ENCODE peak calls at places on chromosomes 7 and 10, in four cellular contexts. One of them, this sample, is unnamed.

GRCh38 chr10:124647421-124648130 is 96.6 kb downstream of the FAM53B start:
- DNase-seq in brain microvascular endothelial cell: peak; percentile 28
- DNase-seq in breast epithelium: no peak
- DNase-seq in coronary artery: no peak
- DNase-seq in this sample: peak; percentile 85

GRCh38 chr10:613661-614340 is 75.7 kb downstream of the DIP2C start:
- DNase-seq in brain microvascular endothelial cell: no peak
- DNase-seq in breast epithelium: no peak
- DNase-seq in coronary artery: no peak
- DNase-seq in this sample: no peak

GRCh38 chr10:101961591-101962498 is 94.1 kb downstream of the ARMH3 start:
- DNase-seq in brain microvascular endothelial cell: peak; percentile 33
- DNase-seq in breast epithelium: no peak
- DNase-seq in coronary artery: no peak
- DNase-seq in this sample: no peak

GRCh38 chr7:30028749-30029635 is 780 bp downstream of the PLEKHA8 start:
- DNase-seq in brain microvascular endothelial cell: peak; percentile 31
- DNase-seq in breast epithelium: peak; percentile 23
- DNase-seq in coronary artery: peak; percentile 85
- DNase-seq in this sample: peak; percentile 82

GRCh38 chr7:3537210-3537875 is 236.3 kb downstream of the SDK1 start:
- DNase-seq in brain microvascular endothelial cell: peak; percentile 66
- DNase-seq in breast epithelium: no peak
- DNase-seq in coronary artery: no peak
- DNase-seq in this sample: no peak

GRCh38 chr10:55822096-55822495 is 539.0 kb downstream of the ZWINT start:
- DNase-seq in brain microvascular endothelial cell: no peak
- DNase-seq in breast epithelium: no peak
- DNase-seq in coronary artery: no peak
- DNase-seq in this sample: no peak

GRCh38 chr10:87841215-87841614 is 22.1 kb downstream of the KLLN start:
- DNase-seq in brain microvascular endothelial cell: no peak
- DNase-seq in breast epithelium: no peak
- DNase-seq in coronary artery: no peak
- DNase-seq in this sample: no peak

GRCh38 chr7:15309891-15310290 is 251.9 kb downstream of the AGMO start:
- DNase-seq in brain microvascular endothelial cell: peak; percentile 46
- DNase-seq in breast epithelium: no peak
- DNase-seq in coronary artery: no peak
- DNase-seq in this sample: no peak

GRCh38 chr7:77427996-77428603 is 12.0 kb upstream of the GSAP start:
- DNase-seq in brain microvascular endothelial cell: peak; percentile 63
- DNase-seq in breast epithelium: no peak
- DNase-seq in coronary artery: no peak
- DNase-seq in this sample: no peak

GRCh38 chr10:88117869-88118632 is 254.6 kb downstream of the PTEN start:
- DNase-seq in brain microvascular endothelial cell: no peak
- DNase-seq in breast epithelium: no peak
- DNase-seq in coronary artery: no peak
- DNase-seq in this sample: no peak

GRCh38 chr7:103656221-103656620 is 210.2 kb upstream of the SLC26A5 start:
- DNase-seq in brain microvascular endothelial cell: no peak
- DNase-seq in breast epithelium: no peak
- DNase-seq in coronary artery: no peak
- DNase-seq in this sample: no peak

GRCh38 chr7:2471396-2471795 is 4.8 kb downstream of the GRIFIN start:
- DNase-seq in brain microvascular endothelial cell: no peak
- DNase-seq in breast epithelium: no peak
- DNase-seq in coronary artery: peak; percentile 69
- DNase-seq in this sample: no peak

GRCh38 chr10:71659739-71660136 is 59.8 kb downstream of the C10orf105 start:
- DNase-seq in brain microvascular endothelial cell: no peak
- DNase-seq in breast epithelium: no peak
- DNase-seq in coronary artery: no peak
- DNase-seq in this sample: no peak

GRCh38 chr7:44515595-44516268 is 25.3 kb upstream of the NUDCD3 start:
- DNase-seq in brain microvascular endothelial cell: no peak
- DNase-seq in breast epithelium: no peak
- DNase-seq in coronary artery: no peak
- DNase-seq in this sample: no peak

GRCh38 chr10:128625926-128626325 is 499.7 kb upstream of the MKI67 start:
- DNase-seq in brain microvascular endothelial cell: no peak
- DNase-seq in breast epithelium: no peak
- DNase-seq in coronary artery: no peak
- DNase-seq in this sample: no peak

GRCh38 chr10:110568055-110568735 is 700 bp downstream of the SMC3 start:
- DNase-seq in brain microvascular endothelial cell: no peak
- DNase-seq in breast epithelium: no peak
- DNase-seq in coronary artery: peak; percentile 73
- DNase-seq in this sample: peak; percentile 81

DNA sequence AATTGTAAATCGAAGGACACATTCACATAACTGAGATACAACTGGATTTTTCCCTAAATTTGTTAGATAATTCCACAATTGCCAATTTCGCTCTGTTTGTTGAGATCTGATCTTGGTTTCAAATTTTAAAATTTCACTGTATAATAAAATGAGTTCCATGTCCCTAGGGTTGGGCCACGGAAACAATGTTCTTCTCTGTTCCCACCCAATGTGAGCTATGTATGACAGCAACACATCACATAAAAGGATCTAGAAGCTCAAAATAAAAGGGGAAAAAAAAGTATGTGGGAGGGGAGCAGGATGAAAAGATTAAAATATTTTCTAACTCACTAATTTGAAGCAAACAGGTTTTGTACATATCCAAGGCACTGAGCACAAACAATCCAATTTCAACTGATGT is 287.8 kb upstream of the MKLN1 start:
- DNase-seq in brain microvascular endothelial cell: no peak
- DNase-seq in breast epithelium: no peak
- DNase-seq in coronary artery: no peak
- DNase-seq in this sample: no peak
- H3K27ac ChIP-seq in brain microvascular endothelial cell: no peak overlapping the region
- H3K27ac ChIP-seq in breast epithelium: peak overlapping the region; percentile 59
- H3K27ac ChIP-seq in coronary artery: peak overlapping the region; percentile 15
- H3K27ac ChIP-seq in this sample: peak overlapping the region; percentile 31

GRCh38 chr10:104608076-104608828 is 32.8 kb upstream of the SORCS3 start:
- DNase-seq in brain microvascular endothelial cell: no peak
- DNase-seq in breast epithelium: no peak
- DNase-seq in coronary artery: no peak
- DNase-seq in this sample: no peak

GRCh38 chr10:104614245-104614831 is 26.8 kb upstream of the SORCS3 start:
- DNase-seq in brain microvascular endothelial cell: peak; percentile 38
- DNase-seq in breast epithelium: no peak
- DNase-seq in coronary artery: no peak
- DNase-seq in this sample: no peak

GRCh38 chr10:104617831-104618230 is 23.3 kb upstream of the SORCS3 start:
- DNase-seq in brain microvascular endothelial cell: no peak
- DNase-seq in breast epithelium: no peak
- DNase-seq in coronary artery: no peak
- DNase-seq in this sample: no peak

GRCh38 chr10:104612577-104613205 is 28.4 kb upstream of the SORCS3 start:
- DNase-seq in brain microvascular endothelial cell: no peak
- DNase-seq in breast epithelium: no peak
- DNase-seq in coronary artery: no peak
- DNase-seq in this sample: no peak
- TF ChIP-seq CTCF in brain microvascular endothelial cell: no peak
- TF ChIP-seq CTCF in breast epithelium: no peak
- TF ChIP-seq CTCF in coronary artery: no peak
- TF ChIP-seq CTCF in this sample: no peak

GRCh38 chr10:15451137-15452094 is 80.3 kb upstream of the FAM171A1 start:
- DNase-seq in brain microvascular endothelial cell: no peak
- DNase-seq in breast epithelium: no peak
- DNase-seq in coronary artery: no peak
- DNase-seq in this sample: no peak
- H3K27ac ChIP-seq in brain microvascular endothelial cell: no peak overlapping the region
- H3K27ac ChIP-seq in breast epithelium: no peak overlapping the region
- H3K27ac ChIP-seq in coronary artery: no peak overlapping the region
- H3K27ac ChIP-seq in this sample: no peak overlapping the region

GRCh38 chr7:36127075-36127740 is 25.8 kb upstream of the EEPD1 start:
- DNase-seq in brain microvascular endothelial cell: no peak
- DNase-seq in breast epithelium: no peak
- DNase-seq in coronary artery: no peak
- DNase-seq in this sample: no peak
- TF ChIP-seq CTCF in brain microvascular endothelial cell: no peak
- TF ChIP-seq CTCF in breast epithelium: no peak
- TF ChIP-seq CTCF in coronary artery: no peak
- TF ChIP-seq CTCF in this sample: no peak

DNA sequence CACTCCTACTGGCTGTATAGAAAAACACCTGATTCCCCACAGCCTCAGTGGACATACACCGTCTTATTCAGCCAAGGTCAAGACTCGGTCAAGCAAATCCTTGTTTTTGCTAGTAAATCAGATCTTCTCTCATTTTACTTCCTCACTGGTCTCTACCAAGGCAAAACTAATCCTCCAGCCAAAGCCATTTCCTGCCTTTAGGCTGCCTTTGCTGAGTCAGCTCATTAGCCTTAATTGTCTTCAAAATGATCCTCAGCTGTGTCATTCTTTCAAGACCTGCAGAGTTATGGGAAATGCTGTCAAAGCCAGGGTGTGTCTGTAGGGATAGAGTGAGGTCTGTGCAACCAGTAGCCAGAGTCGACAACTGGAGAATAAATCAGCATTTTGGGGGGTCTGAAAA is 107.2 kb upstream of the FAM180A start:
- DNase-seq in brain microvascular endothelial cell: no peak
- DNase-seq in breast epithelium: no peak
- DNase-seq in coronary artery: no peak
- DNase-seq in this sample: no peak
- H3K27ac ChIP-seq in brain microvascular endothelial cell: no peak overlapping the region
- H3K27ac ChIP-seq in breast epithelium: no peak overlapping the region
- H3K27ac ChIP-seq in coronary artery: no peak overlapping the region
- H3K27ac ChIP-seq in this sample: no peak overlapping the region

DNA sequence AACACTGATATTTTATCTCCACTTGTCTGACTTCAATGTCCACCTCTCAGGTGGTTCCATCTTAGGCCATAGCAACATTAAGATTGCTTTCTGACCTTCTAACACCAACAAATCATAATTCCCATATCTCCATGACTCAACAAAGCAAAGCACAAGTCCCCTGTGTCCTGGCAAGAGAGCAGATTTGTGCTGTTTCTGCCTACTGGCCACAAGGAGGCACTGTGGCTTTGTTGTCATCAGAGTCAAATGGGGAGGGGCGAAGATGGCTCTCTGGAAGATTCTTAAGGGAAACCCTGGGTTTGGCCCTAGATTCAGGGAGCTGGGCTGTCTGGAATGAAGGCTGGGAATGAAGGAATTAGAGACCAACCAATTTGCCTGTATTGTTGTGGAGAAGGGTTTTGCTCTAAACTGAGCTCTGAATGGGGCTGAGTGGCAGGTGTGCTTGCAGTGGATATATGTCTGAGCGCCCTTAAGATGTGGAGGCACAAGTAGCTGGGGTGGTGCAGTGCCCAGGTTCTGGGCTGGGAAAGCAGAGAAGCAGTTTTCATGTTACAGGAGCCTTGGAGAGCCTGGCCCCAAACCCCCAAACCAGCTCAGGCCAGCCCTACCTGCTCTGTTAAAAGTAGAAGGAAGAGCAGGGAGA is 154.8 kb upstream of the PRSS58 start:
- DNase-seq in brain microvascular endothelial cell: peak; percentile 54
- DNase-seq in breast epithelium: no peak
- DNase-seq in coronary artery: no peak
- DNase-seq in this sample: no peak
- TF ChIP-seq CTCF in brain microvascular endothelial cell: peak; percentile 92
- TF ChIP-seq CTCF in breast epithelium: no peak
- TF ChIP-seq CTCF in coronary artery: no peak
- TF ChIP-seq CTCF in this sample: no peak

GRCh38 chr7:129875745-129876411 is 76.9 kb downstream of the UBE2H start:
- DNase-seq in brain microvascular endothelial cell: no peak
- DNase-seq in breast epithelium: no peak
- DNase-seq in coronary artery: no peak
- DNase-seq in this sample: no peak

GRCh38 chr7:129872054-129872453 is 80.7 kb downstream of the UBE2H start:
- DNase-seq in brain microvascular endothelial cell: no peak
- DNase-seq in breast epithelium: no peak
- DNase-seq in coronary artery: no peak
- DNase-seq in this sample: no peak

GRCh38 chr7:129874722-129875121 is 78.0 kb downstream of the UBE2H start:
- DNase-seq in brain microvascular endothelial cell: no peak
- DNase-seq in breast epithelium: no peak
- DNase-seq in coronary artery: no peak
- DNase-seq in this sample: no peak

GRCh38 chr7:129875160-129875559 is 77.6 kb downstream of the UBE2H start:
- DNase-seq in brain microvascular endothelial cell: no peak
- DNase-seq in breast epithelium: no peak
- DNase-seq in coronary artery: no peak
- DNase-seq in this sample: no peak

GRCh38 chr7:129877146-129877792 is 75.5 kb downstream of the UBE2H start:
- DNase-seq in brain microvascular endothelial cell: no peak
- DNase-seq in breast epithelium: no peak
- DNase-seq in coronary artery: no peak
- DNase-seq in this sample: no peak
- H3K27ac ChIP-seq in brain microvascular endothelial cell: no peak overlapping the region
- H3K27ac ChIP-seq in breast epithelium: peak overlapping the region; percentile 41
- H3K27ac ChIP-seq in coronary artery: no peak overlapping the region
- H3K27ac ChIP-seq in this sample: no peak overlapping the region